ENCODE peak calls at places on chromosome 9, in four cellular contexts. O is GM23248, M is A549, U is tibial artery. N is an unnamed sample. For H3K4me1, the result is how much of the 10 kb centered on the place peaks cover.

GRCh38 chr9:69027355-69028097 is 8.0 kb upstream of the FXN start:
- DNase-seq in O (peak), U (no peak), M (peak), N (no peak)

GRCh38 chr9:106758911-106759310 is 104.1 kb upstream of the ZNF462 start:
- DNase-seq in U (no peak), M (no peak), O (no peak), N (no peak)

GRCh38 chr9:137778336-137778735 is 99.2 kb upstream of the CACNA1B start:
- DNase-seq in M (no peak), O (no peak), U (no peak), N (no peak)

GRCh38 chr9:137030528-137030927 is 1.4 kb downstream of the FUT7 start:
- DNase-seq in M (no peak), O (no peak), U (no peak), N (no peak)

GRCh38 chr9:129458155-129458661 is 162.7 kb downstream of the C9orf50 start:
- DNase-seq in O (peak), M (no peak), U (peak), N (peak)

GRCh38 chr9:137607141-137607857 is 1.8 kb downstream of the ARRDC1 start:
- DNase-seq in U (no peak), M (no peak), O (peak), N (no peak)

GRCh38 chr9:130756460-130757152 is 63.0 kb downstream of the EXOSC2 start:
- DNase-seq in O (no peak), U (no peak), M (no peak), N (no peak)

GRCh38 chr9:4491621-4491975 is 1.3 kb downstream of the SLC1A1 start:
- DNase-seq in M (no peak), U (no peak), O (no peak), N (peak)

GRCh38 chr9:16679327-16679821 is 191.1 kb downstream of the BNC2 start:
- DNase-seq in U (no peak), M (no peak), O (peak), N (no peak)

GRCh38 chr9:128420651-128421473 is at the start of gene CERCAM:
- DNase-seq in M (peak), O (peak), U (peak), N (peak)

GRCh38 chr9:34546834-34547827 is 24.3 kb upstream of the ENHO start:
- DNase-seq in M (peak), U (no peak), O (peak), N (peak)

GRCh38 chr9:135522137-135522877 is 1.1 kb downstream of the LCN1 start:
- DNase-seq in U (no peak), M (no peak), O (no peak), N (no peak)

GRCh38 chr9:91663858-91664257 is 240.2 kb upstream of the NFIL3 start:
- DNase-seq in M (no peak), O (no peak), U (no peak), N (no peak)

GRCh38 chr9:81861644-81862043 is 66.6 kb upstream of the SPATA31D4 start:
- DNase-seq in O (peak), U (no peak), M (no peak), N (no peak)

GRCh38 chr9:16309350-16310271 is 560.9 kb downstream of the BNC2 start:
- DNase-seq in O (peak), M (no peak), U (peak), N (no peak)

GRCh38 chr9:97186493-97186892 is 121.0 kb upstream of the CCDC180 start:
- DNase-seq in O (no peak), M (no peak), U (no peak), N (no peak)

GRCh38 chr9:35930521-35930920 is 21.2 kb downstream of the SPAAR start:
- DNase-seq in U (no peak), O (no peak), M (no peak), N (no peak)

GRCh38 chr9:90907790-90908189 is 106.2 kb downstream of the SYK start:
- DNase-seq in O (no peak), U (no peak), M (no peak), N (no peak)

GRCh38 chr9:129497064-129497836 is 123.7 kb downstream of the C9orf50 start:
- DNase-seq in O (peak), U (peak), M (no peak), N (peak)

GRCh38 chr9:94269264-94269663 is 10.2 kb downstream of the ZNF169 start:
- DNase-seq in U (no peak), M (peak), O (no peak), N (no peak)

GRCh38 chr9:94973491-94973941 is 247.0 kb downstream of the AOPEP start:
- DNase-seq in U (no peak), M (no peak), O (peak), N (no peak)

GRCh38 chr9:93668261-93668871 is 92.0 kb downstream of the PHF2 start:
- DNase-seq in U (peak), M (no peak), O (no peak), N (no peak)

GRCh38 chr9:69317894-69318293 is 7.1 kb upstream of the ENTREP1 start:
- DNase-seq in O (no peak), M (no peak), U (no peak), N (no peak)

GRCh38 chr9:136247551-136247916 is 1.9 kb upstream of the QSOX2 start:
- DNase-seq in U (no peak), M (no peak), O (no peak), N (no peak)

GRCh38 chr9:4781408-4781807 is 11.3 kb upstream of the RCL1 start:
- DNase-seq in O (peak), U (no peak), M (no peak), N (no peak)

GRCh38 chr9:100364013-100364412 is 11.3 kb upstream of the TEX10 start:
- DNase-seq in U (no peak), M (no peak), O (no peak), N (no peak)

GRCh38 chr9:133117271-133118178 is 3.5 kb downstream of the RALGDS start:
- DNase-seq in O (peak), M (no peak), U (peak), N (no peak)

GRCh38 chr9:131668439-131669233 is 71.2 kb downstream of the RAPGEF1 start:
- DNase-seq in O (peak), U (no peak), M (no peak), N (no peak)

GRCh38 chr9:24059651-24060050 is 233.6 kb upstream of the ELAVL2 start:
- DNase-seq in U (no peak), M (no peak), O (no peak), N (no peak)

GRCh38 chr9:123481209-123481865 is 125.3 kb downstream of the CRB2 start:
- DNase-seq in O (no peak), M (no peak), U (no peak), N (no peak)

GRCh38 chr9:94929373-94929764 is 202.9 kb downstream of the AOPEP start:
- DNase-seq in U (peak), O (no peak), M (no peak), N (no peak)

GRCh38 chr9:133115604-133116345 is 5.3 kb downstream of the RALGDS start:
- DNase-seq in O (peak), M (no peak), U (no peak), N (no peak)

GRCh38 chr9:137077010-137077747 is at the start of gene UAP1L1:
- DNase-seq in O (peak), M (peak), U (peak), N (peak)

GRCh38 chr9:134375011-134375390 is 48.7 kb downstream of the RXRA start:
- DNase-seq in U (peak), M (no peak), O (peak), N (no peak)

DNA sequence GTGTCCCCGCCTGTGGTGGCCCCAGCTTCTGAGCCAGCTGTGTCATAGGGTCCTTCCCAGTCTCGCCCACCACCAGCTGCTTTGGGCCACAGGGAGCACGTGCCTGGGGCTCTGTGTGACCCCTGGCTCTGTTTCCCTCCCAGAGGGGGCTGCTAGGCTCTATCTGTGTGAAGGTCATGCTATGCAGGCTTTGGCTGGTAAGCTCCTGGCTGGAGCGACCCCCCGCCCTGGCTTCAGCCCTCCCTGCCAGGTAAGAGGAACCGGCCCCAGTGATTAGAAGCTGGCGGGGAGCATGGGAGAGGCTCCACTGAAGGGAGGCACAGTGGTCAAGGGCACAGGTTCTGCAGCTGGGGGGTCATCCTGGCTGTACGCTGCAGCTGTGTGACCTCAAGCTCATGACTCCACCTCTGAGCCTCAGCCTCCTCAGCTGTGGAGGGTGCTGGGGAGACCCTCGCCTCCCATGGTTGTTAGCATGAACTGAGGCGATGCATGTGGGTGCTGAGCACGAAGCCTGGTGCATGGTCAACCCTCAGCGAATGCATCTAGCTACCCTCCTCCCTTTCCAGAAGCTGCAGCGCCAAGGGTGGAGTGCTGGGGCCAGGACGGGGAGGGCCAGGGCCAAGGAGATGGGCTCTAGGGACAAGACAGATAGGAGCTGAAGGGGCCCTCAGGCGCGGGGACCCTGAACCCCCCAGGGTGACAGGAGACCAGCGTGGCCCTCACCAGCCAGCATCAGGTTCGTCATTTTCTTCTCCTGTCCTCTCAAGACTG is 163.8 kb upstream of the MVB12B start:
- DNase-seq in U (no peak), M (no peak), O (no peak), N (peak)
- H3K4me1 ChIP-seq in U (under half), M (under half), O (under half), N (under half)

DNA sequence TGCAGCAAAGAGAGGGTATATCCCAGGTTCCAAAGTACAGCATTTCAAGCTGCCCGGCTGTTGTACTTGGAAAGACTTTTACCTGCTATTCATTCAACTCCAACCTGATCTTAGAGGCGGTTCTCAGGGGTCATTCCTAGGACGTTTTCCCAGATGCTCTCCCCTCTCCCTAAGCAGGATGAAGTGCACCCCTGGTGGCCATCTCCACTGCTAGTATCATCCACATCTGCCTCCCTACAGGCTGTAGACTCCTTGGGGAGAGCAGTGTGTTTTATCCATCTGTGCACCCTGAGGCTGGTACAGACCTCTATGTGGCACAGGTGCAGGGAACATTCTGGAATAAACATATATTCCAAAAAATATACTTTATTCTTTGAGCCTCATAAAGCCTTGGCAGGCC is 56.8 kb downstream of the PTPN3 start:
- DNase-seq in O (peak), U (no peak), M (peak), N (no peak)
- H3K27ac ChIP-seq in O (no peak), U (no peak), M (peak), N (no peak)

GRCh38 chr9:89236955-89237573 is 58.4 kb upstream of the SHC3 start:
- DNase-seq in M (no peak), U (no peak), O (no peak), N (peak)

GRCh38 chr9:89234636-89235035 is 56.0 kb upstream of the SHC3 start:
- DNase-seq in M (peak), O (no peak), U (no peak), N (peak)

DNA sequence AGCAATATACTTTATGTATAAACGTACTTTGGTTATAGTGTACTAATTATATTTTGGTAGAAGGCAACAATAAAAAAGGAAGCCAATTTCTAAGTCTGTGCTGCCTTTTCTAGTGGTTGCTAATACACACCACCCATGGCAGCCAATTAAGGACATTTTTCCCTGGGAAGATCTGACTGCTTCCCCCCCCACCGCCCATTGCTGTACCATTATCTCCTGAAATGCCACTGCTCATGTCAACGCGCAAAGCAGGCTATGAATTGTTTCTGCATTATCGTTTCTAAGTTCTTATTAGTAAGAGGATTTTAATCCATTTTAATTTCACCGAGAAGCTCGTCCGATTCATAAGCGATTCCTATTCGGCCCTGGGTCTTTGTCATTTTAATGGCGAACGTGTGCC is 55.6 kb upstream of the SHC3 start:
- DNase-seq in M (no peak), O (no peak), U (no peak), N (no peak)
- H3K4me3 ChIP-seq in M (peak), O (no peak), U (no peak), N (no peak)

GRCh38 chr9:27679338-27679737 is 106.1 kb upstream of the C9orf72 start:
- DNase-seq in U (no peak), O (no peak), M (no peak), N (no peak)
- H3K4me1 ChIP-seq in U (under half), O (under half), M (under half), N (under half)

DNA sequence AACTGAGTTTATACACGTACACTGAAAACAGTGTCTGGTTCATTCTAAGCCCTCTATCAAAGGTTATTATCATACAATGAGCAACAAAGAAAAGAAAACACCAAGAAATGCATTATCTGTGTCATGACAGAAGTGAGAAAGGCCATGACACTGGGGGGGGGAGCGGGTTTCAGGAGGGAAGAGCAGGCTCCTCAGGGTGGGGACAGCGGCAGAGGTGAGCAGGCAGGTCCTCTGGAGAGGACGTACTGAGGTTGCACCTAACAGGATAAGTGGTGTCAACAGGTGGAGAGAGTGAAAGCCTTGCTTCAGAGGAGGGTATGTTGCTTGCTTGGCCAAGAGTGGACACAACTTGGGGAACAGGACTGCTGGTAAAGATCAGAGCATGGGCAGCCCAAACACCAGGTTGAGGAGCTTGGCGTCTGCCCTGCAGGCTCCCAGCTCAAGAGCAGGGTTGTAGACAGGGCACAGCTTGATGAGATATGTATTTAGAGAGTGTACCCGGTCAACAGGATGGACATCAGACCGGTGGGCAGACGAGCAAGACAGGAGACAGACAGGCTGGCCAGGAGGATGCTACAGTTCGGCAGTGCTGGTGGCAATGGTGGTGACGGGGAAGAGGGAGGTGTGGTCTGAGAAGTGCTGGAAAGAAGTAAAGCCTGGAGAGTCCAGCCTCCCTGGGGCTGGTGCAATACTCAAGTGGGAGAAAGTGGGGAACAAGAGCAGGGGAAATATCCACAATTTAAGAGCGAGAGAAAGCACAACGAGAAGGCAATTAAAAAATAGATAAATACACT is 10.3 kb downstream of the WHRN start:
- DNase-seq in M (no peak), O (no peak), U (no peak), N (no peak)
- H3K27ac ChIP-seq in M (no peak), O (no peak), U (no peak), N (no peak)

GRCh38 chr9:116154334-116154975 is 864 bp downstream of the PAPPA start:
- DNase-seq in O (peak), M (no peak), U (no peak), N (no peak)

GRCh38 chr9:116154976-116155699 is 1.5 kb downstream of the PAPPA start:
- DNase-seq in O (peak), U (peak), M (peak), N (no peak)

GRCh38 chr9:116155700-116156045 is 2.1 kb downstream of the PAPPA start:
- DNase-seq in O (peak), U (no peak), M (no peak), N (no peak)

GRCh38 chr9:116157436-116158138 is 4.0 kb downstream of the PAPPA start:
- DNase-seq in O (peak), M (peak), U (no peak), N (no peak)

DNA sequence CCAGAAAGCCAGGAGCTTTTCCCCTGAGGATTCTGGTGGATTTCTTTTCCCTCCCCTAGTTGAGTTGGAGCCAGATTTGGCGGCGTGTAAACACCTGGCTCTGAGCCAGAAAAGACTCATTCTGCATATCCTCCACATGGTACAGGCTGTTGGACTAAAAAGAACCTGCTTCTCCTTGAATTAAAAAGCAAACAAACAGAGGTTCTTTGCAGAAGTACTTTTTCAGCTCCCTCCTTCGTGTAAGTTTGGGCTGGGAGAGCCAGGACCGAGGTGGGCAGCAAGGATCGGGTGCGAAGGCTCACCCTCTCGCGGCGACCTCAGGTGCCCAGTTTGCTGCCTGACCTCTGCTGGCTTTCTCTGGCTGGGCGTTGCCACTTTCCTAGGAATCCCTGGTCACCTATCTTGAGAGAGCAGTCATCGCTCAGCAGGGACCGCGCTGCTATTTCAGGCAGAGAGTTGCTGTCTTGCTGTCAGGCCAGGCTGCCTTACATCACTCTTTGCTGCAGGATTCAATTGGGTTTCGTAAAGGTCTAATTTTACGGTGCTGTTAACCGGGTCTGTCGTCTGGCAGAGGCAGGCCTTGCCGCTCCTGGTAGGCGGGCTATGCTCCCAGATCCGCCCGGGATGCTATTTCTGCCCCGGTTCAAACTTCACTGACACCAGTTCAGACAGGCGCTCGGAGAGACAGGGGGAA is 3.2 kb downstream of the PAPPA start:
- DNase-seq in U (peak), M (peak), O (peak), N (peak)
- H3K4me3 ChIP-seq in U (peak), M (peak), O (peak), N (no peak)

DNA sequence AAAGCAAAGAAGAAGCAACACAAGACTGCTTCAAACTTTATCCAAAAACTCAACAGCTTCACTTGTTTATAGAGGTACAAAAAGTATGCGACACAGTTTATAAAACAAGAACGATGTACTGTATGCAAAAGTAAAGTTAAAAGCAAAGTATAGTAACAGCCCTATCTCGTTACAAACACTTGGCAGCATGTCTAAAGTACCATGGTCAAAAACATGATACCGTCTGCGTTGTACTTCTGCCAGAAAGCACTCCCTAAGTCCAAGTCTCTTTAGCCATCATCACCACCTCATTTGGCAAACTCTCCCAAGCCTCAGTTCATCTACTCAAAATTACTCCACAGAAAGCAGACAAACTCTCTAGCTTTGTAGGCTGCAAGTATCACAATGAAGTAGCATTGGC is 73.5 kb downstream of the NFIB start:
- DNase-seq in O (no peak), M (no peak), U (no peak), N (no peak)
- H3K4me1 ChIP-seq in O (under half), M (half or more), U (under half), N (half or more)

GRCh38 chr9:76905984-76906861 is at the start of gene PRUNE2:
- DNase-seq in U (peak), O (peak), M (peak), N (peak)
- H3K27ac ChIP-seq in U (peak), O (no peak), M (no peak), N (no peak)